ENCODE peak calls at places on chromosomes 7 and 10, in nine cellular contexts. D is endothelial cell of umbilical vein; B is anterior cingulate cortex; K is AG04450; O is CD8-positive, alpha-beta memory T cell; Y is GM06990; U is HEK293T; S is brain microvascular endothelial cell; Z is NCI-H1092. F is an unnamed sample.

GRCh38 chr10:127452568-127452967 is 96.5 kb upstream of the NPS start:
- DNase-seq in K (no peak), B (no peak), Y (no peak), S (no peak), O (no peak), Z (no peak), U (no peak), D (no peak), F (no peak)

GRCh38 chr10:71765176-71765906 is 8.0 kb downstream of the VSIR start:
- DNase-seq in K (no peak), D (no peak), Y (no peak), B (no peak), U (no peak), O (no peak), Z (no peak), S (no peak), F (no peak)

GRCh38 chr10:129728905-129729540 is 235.1 kb downstream of the EBF3 start:
- DNase-seq in U (no peak), Y (no peak), B (no peak), S (no peak), Z (no peak), O (no peak), K (no peak), D (no peak), F (no peak)

GRCh38 chr7:54846272-54846671 is 87.3 kb upstream of the SEC61G start:
- DNase-seq in Y (no peak), B (no peak), Z (no peak), K (no peak), D (no peak), S (no peak), O (no peak), U (no peak), F (no peak)

GRCh38 chr10:36042135-36042534 is 400.0 kb upstream of the FZD8 start:
- DNase-seq in Y (no peak), U (no peak), D (no peak), S (no peak), B (no peak), K (no peak), O (no peak), Z (no peak), F (no peak)

GRCh38 chr10:22911889-22912762 is 15.7 kb upstream of the ARMC3 start:
- DNase-seq in Y (no peak), D (peak; percentile 35), U (peak; percentile 60), O (no peak), S (peak; percentile 17), K (no peak), Z (peak; percentile 79), B (no peak), F (no peak)

GRCh38 chr7:155590215-155591023 is 44.1 kb upstream of the CNPY1 start:
- DNase-seq in S (peak; percentile 77), U (no peak), O (no peak), D (no peak), K (no peak), Y (no peak), B (peak; percentile 20), Z (peak; percentile 95), F (peak; percentile 63)

GRCh38 chr10:8410506-8410905 is 356.0 kb downstream of the GATA3 start:
- DNase-seq in D (no peak), B (no peak), U (no peak), S (no peak), Y (no peak), Z (no peak), K (no peak), O (no peak), F (no peak)

GRCh38 chr7:113698556-113699220 is 220.1 kb downstream of the PPP1R3A start:
- DNase-seq in D (peak; percentile 44), B (no peak), K (peak; percentile 4), U (peak; percentile 17), O (no peak), Y (no peak), S (peak; percentile 34), Z (no peak), F (no peak)

GRCh38 chr10:23343591-23344225 is 889 bp downstream of the C10orf67 start:
- DNase-seq in B (peak; percentile 58), O (no peak), K (no peak), U (peak; percentile 73), S (peak; percentile 9), D (no peak), Z (peak; percentile 21), Y (no peak), F (no peak)

GRCh38 chr10:124342136-124342820 is 76.4 kb downstream of the OAT start:
- DNase-seq in O (no peak), S (no peak), B (no peak), Z (no peak), Y (no peak), K (no peak), U (no peak), D (no peak), F (no peak)

GRCh38 chr10:132094581-132095234 is 29.0 kb downstream of the JAKMIP3 start:
- DNase-seq in S (no peak), O (no peak), B (no peak), U (no peak), Z (no peak), K (no peak), Y (no peak), D (no peak), F (no peak)

GRCh38 chr7:133434246-133434865 is 181.5 kb downstream of the EXOC4 start:
- DNase-seq in B (no peak), Y (no peak), S (no peak), O (no peak), K (no peak), D (peak; percentile 65), U (peak; percentile 18), Z (no peak), F (no peak)

GRCh38 chr10:29757551-29758297 is 123.0 kb upstream of the SVIL start:
- DNase-seq in Y (no peak), B (no peak), D (peak; percentile 83), U (no peak), K (no peak), Z (no peak), S (peak; percentile 14), O (no peak), F (no peak)

GRCh38 chr10:79081353-79082034 is 12.7 kb downstream of the ZMIZ1 start:
- DNase-seq in O (no peak), U (no peak), B (no peak), Z (no peak), K (peak; percentile 80), S (peak; percentile 91), Y (no peak), D (no peak), F (no peak)

GRCh38 chr7:112501958-112502503 is 21.2 kb downstream of the LSMEM1 start:
- DNase-seq in O (no peak), Y (no peak), B (no peak), D (no peak), K (no peak), U (no peak), Z (no peak), S (no peak), F (no peak)

GRCh38 chr10:103481974-103482531 is 3.0 kb upstream of the CALHM3 start:
- DNase-seq in K (peak; percentile 42), O (no peak), D (peak; percentile 72), Y (no peak), Z (peak; percentile 27), U (peak; percentile 76), S (peak; percentile 57), B (no peak), F (peak; percentile 62)